ENCODE peak calls at places on chromosomes 12 and 14, in ten cellular contexts. T is GM12878, E is HCT116, U is transverse colon, Z is suprapubic skin, V is sigmoid colon, W is upper lobe of left lung, F is Panc1, M is spleen, A is K562. C is an unnamed sample. For H3K4me1, the result is how much of the 10 kb centered on the place peaks cover.

GRCh38 chr12:24743891-24744793 is 204.8 kb downstream of the BCAT1 start:
- DNase-seq in U (no peak), M (no peak), W (no peak), V (no peak), E (no peak), F (no peak), A (peak), Z (no peak), T (no peak), C (no peak)

GRCh38 chr14:68539311-68539737 is 253.5 kb downstream of the ZFP36L1 start:
- DNase-seq in M (no peak), F (no peak), E (no peak), T (no peak), A (no peak), V (no peak), Z (no peak), W (no peak), U (no peak), C (no peak)

GRCh38 chr12:67517181-67517887 is 131.2 kb upstream of the DYRK2 start:
- DNase-seq in Z (no peak), F (no peak), E (peak), V (peak), W (no peak), A (no peak), T (no peak), M (no peak), U (peak), C (peak)

GRCh38 chr14:77426396-77426795 is 3.1 kb upstream of the NOXRED1 start:
- DNase-seq in V (no peak), W (no peak), F (no peak), A (no peak), Z (no peak), E (no peak), U (no peak), M (no peak), T (no peak), C (no peak)

GRCh38 chr12:51127050-51127729 is 43.8 kb upstream of the CSRNP2 start:
- DNase-seq in V (no peak), F (no peak), W (no peak), T (no peak), E (no peak), Z (no peak), M (no peak), A (no peak), U (no peak), C (no peak)

GRCh38 chr12:125113263-125113662 is 48.0 kb downstream of the AACS start:
- DNase-seq in V (no peak), E (no peak), F (no peak), A (no peak), Z (no peak), W (no peak), T (no peak), M (no peak), U (no peak), C (no peak)

GRCh38 chr12:50547742-50548141 is 43.0 kb downstream of the DIP2B start:
- DNase-seq in U (no peak), A (no peak), M (no peak), T (no peak), F (no peak), W (no peak), E (no peak), V (no peak), Z (no peak), C (no peak)

GRCh38 chr12:89351489-89352241 is 636 bp downstream of the DUSP6 start:
- DNase-seq in T (no peak), W (peak), E (no peak), F (no peak), V (peak), Z (peak), M (peak), U (peak), A (no peak), C (peak)

GRCh38 chr14:22508662-22509035 is 80.4 kb downstream of the DAD1 start:
- DNase-seq in F (no peak), U (no peak), Z (no peak), E (no peak), V (no peak), T (no peak), W (no peak), A (no peak), M (no peak), C (no peak)

GRCh38 chr12:77845831-77846230 is 15.1 kb downstream of the NAV3 start:
- DNase-seq in U (no peak), V (no peak), F (no peak), M (no peak), W (no peak), Z (no peak), T (no peak), E (no peak), A (no peak), C (no peak)

GRCh38 chr12:31321565-31322228 is 4.3 kb downstream of the SINHCAF start:
- DNase-seq in W (no peak), A (no peak), U (no peak), M (no peak), F (no peak), T (no peak), V (no peak), Z (no peak), E (no peak), C (no peak)

GRCh38 chr14:22008766-22009165 is 335.1 kb upstream of the OR4E1 start:
- DNase-seq in U (no peak), M (no peak), A (no peak), Z (no peak), V (no peak), W (no peak), T (no peak), E (no peak), F (no peak), C (no peak)

GRCh38 chr12:106682594-106683234 is 91.8 kb upstream of the RIC8B start:
- DNase-seq in T (no peak), F (no peak), A (no peak), M (no peak), Z (no peak), V (no peak), E (peak), W (no peak), U (no peak), C (no peak)

GRCh38 chr14:94598816-94599655 is 13.2 kb upstream of the SERPINA3 start:
- DNase-seq in U (peak), Z (peak), F (no peak), W (peak), T (no peak), M (no peak), E (peak), V (peak), A (no peak), C (peak)

GRCh38 chr14:36675581-36675980 is 13.9 kb downstream of the PAX9 start:
- DNase-seq in E (no peak), A (no peak), F (no peak), U (no peak), M (no peak), T (no peak), V (no peak), W (no peak), Z (no peak), C (no peak)

GRCh38 chr14:89386214-89386886 is 30.7 kb downstream of the FOXN3 start:
- DNase-seq in M (no peak), A (no peak), T (peak), W (no peak), F (no peak), Z (no peak), U (no peak), E (no peak), V (peak), C (no peak)

GRCh38 chr12:7483343-7483742 is 20.2 kb downstream of the CD163 start:
- DNase-seq in M (no peak), V (no peak), W (no peak), F (no peak), Z (no peak), A (no peak), T (no peak), U (no peak), E (no peak), C (no peak)

GRCh38 chr12:16330554-16330953 is 16.9 kb upstream of the MGST1 start:
- DNase-seq in V (no peak), M (no peak), E (no peak), Z (no peak), U (no peak), W (no peak), A (no peak), F (no peak), T (no peak), C (no peak)

GRCh38 chr14:98731286-98731685 is 540.7 kb downstream of the BCL11B start:
- DNase-seq in V (no peak), E (no peak), W (no peak), Z (no peak), A (no peak), U (no peak), M (no peak), T (no peak), F (no peak), C (no peak)

GRCh38 chr12:2922329-2922728 is 31.6 kb downstream of the TULP3 start:
- DNase-seq in T (no peak), Z (no peak), A (no peak), F (no peak), M (no peak), V (no peak), W (no peak), U (no peak), E (no peak), C (no peak)

GRCh38 chr12:1993871-1994371 is 10.3 kb downstream of the DCP1B start:
- DNase-seq in V (no peak), Z (no peak), E (no peak), F (peak), A (no peak), T (no peak), U (peak), M (no peak), W (peak), C (no peak)

GRCh38 chr12:10562306-10562933 is 51.0 kb downstream of the MAGOHB start:
- DNase-seq in E (peak), W (no peak), U (no peak), F (peak), M (no peak), T (no peak), V (no peak), A (peak), Z (no peak), C (peak)

GRCh38 chr14:26549571-26549970 is 48.3 kb downstream of the NOVA1 start:
- DNase-seq in W (no peak), V (no peak), M (no peak), U (no peak), F (no peak), A (no peak), Z (no peak), T (no peak), E (no peak), C (no peak)

GRCh38 chr12:119274636-119275065 is 59.9 kb upstream of the CCDC60 start:
- DNase-seq in E (no peak), F (no peak), V (no peak), A (no peak), Z (no peak), U (no peak), M (no peak), W (no peak), T (no peak), C (no peak)

GRCh38 chr14:68506021-68506644 is 286.7 kb downstream of the ZFP36L1 start:
- DNase-seq in A (no peak), W (no peak), V (peak), U (no peak), Z (peak), T (no peak), E (no peak), F (no peak), M (peak), C (peak)

GRCh38 chr14:59207506-59207933 is 19.1 kb downstream of the DAAM1 start:
- DNase-seq in V (no peak), M (no peak), E (no peak), Z (no peak), U (no peak), F (no peak), A (no peak), T (peak), W (no peak), C (no peak)

GRCh38 chr12:104480826-104481457 is 24.2 kb downstream of the CHST11 start:
- DNase-seq in Z (no peak), E (peak), T (no peak), U (peak), F (no peak), W (peak), A (peak), V (peak), M (peak), C (no peak)

GRCh38 chr12:56158926-56159461 is 835 bp downstream of the MYL6 start:
- DNase-seq in F (no peak), Z (peak), T (no peak), M (peak), V (peak), E (no peak), U (peak), W (peak), A (no peak), C (peak)

GRCh38 chr14:53491256-53491905 is 338.3 kb upstream of the DDHD1 start:
- DNase-seq in E (no peak), U (no peak), T (no peak), W (no peak), M (no peak), F (no peak), Z (no peak), V (no peak), A (no peak), C (no peak)

GRCh38 chr12:99713946-99714520 is 66.5 kb downstream of the GARIN6 start:
- DNase-seq in W (no peak), V (no peak), T (no peak), Z (no peak), E (no peak), A (no peak), U (no peak), M (no peak), F (no peak), C (no peak)

GRCh38 chr14:67514203-67514607 is 18.9 kb upstream of the PLEKHH1 start:
- DNase-seq in M (peak), E (no peak), T (no peak), A (no peak), F (no peak), U (peak), V (no peak), W (no peak), Z (no peak), C (peak)

GRCh38 chr12:116257213-116257612 is 20.3 kb downstream of the MED13L start:
- DNase-seq in W (peak), F (no peak), V (no peak), E (no peak), A (no peak), M (no peak), Z (no peak), T (no peak), U (no peak), C (no peak)

GRCh38 chr12:113134521-113134951 is 1.0 kb downstream of the RASAL1 start:
- DNase-seq in E (no peak), M (peak), T (no peak), U (no peak), V (no peak), F (no peak), W (no peak), A (no peak), Z (no peak), C (no peak)

GRCh38 chr12:103742349-103742784 is 98.7 kb downstream of the NT5DC3 start:
- DNase-seq in T (no peak), E (no peak), F (no peak), M (no peak), W (no peak), U (peak), A (no peak), Z (no peak), V (no peak), C (peak)

GRCh38 chr12:85955127-85955526 is 81.0 kb downstream of the NTS start:
- DNase-seq in U (no peak), E (peak), V (no peak), Z (no peak), M (no peak), W (no peak), T (no peak), F (no peak), A (no peak), C (no peak)

GRCh38 chr12:52395761-52396434 is 10.2 kb downstream of the KRT82 start:
- DNase-seq in M (peak), F (no peak), Z (peak), T (no peak), V (peak), E (peak), U (peak), A (peak), W (no peak), C (no peak)

GRCh38 chr14:74886001-74886400 is 4.3 kb downstream of the DLST start:
- DNase-seq in M (no peak), T (no peak), W (no peak), F (no peak), V (no peak), U (no peak), Z (no peak), A (no peak), E (no peak), C (no peak)

GRCh38 chr14:74891870-74892269 is 10.2 kb downstream of the DLST start:
- DNase-seq in E (no peak), T (no peak), Z (no peak), U (no peak), A (no peak), W (peak), F (no peak), M (no peak), V (no peak), C (no peak)

GRCh38 chr14:74890262-74890661 is 8.5 kb downstream of the DLST start:
- DNase-seq in E (no peak), A (no peak), T (no peak), F (no peak), M (no peak), U (no peak), V (no peak), Z (no peak), W (no peak), C (no peak)

GRCh38 chr14:74892745-74893144 is 11.0 kb downstream of the DLST start:
- DNase-seq in A (no peak), V (no peak), U (no peak), M (no peak), T (no peak), Z (no peak), F (no peak), W (no peak), E (no peak), C (no peak)

GRCh38 chr14:74888164-74889158 is 6.7 kb downstream of the DLST start:
- DNase-seq in V (no peak), M (no peak), U (no peak), A (peak), Z (no peak), W (no peak), F (no peak), E (peak), T (no peak), C (no peak)
- H3K4me1 ChIP-seq in V (under half), M (under half), U (under half), A (under half), Z (half or more), W (under half), F (under half), E (under half), T (under half), C (under half)

DNA sequence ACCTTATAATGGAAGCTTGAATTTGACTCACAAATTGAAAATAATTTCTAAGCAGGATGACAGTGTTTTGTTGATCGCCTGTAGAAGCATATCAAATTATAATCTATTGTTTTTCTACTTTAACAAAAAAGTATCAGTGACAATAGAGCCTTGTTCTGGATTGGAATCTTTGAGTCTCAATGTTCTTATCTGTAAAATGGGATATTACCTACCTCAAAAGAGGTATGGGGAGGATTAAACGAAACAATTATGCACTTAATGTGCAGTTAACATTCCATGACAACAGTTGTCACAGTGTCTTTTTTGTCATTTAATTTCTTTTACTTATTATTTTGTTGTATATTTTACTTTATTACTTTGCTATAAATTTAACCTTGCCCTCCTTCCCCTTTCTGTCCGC is 1.1 kb downstream of the RTRAF start:
- DNase-seq in W (no peak), U (no peak), Z (no peak), V (no peak), A (no peak), E (no peak), M (no peak), T (no peak), F (no peak), C (no peak)
- H3K4me3 ChIP-seq in W (peak), U (peak), Z (peak), V (peak), A (peak), E (peak), M (peak), T (peak), F (peak), C (peak)

GRCh38 chr14:100819453-100819828 is 6.5 kb upstream of the MEG3 start:
- DNase-seq in A (no peak), Z (no peak), M (no peak), E (no peak), W (no peak), F (no peak), T (no peak), V (no peak), U (no peak), C (no peak)

GRCh38 chr14:100819829-100820475 is 6.0 kb upstream of the MEG3 start:
- DNase-seq in W (no peak), V (no peak), E (no peak), M (no peak), U (no peak), Z (no peak), A (no peak), T (no peak), F (no peak), C (no peak)

GRCh38 chr14:100822007-100822406 is 3.9 kb upstream of the MEG3 start:
- DNase-seq in M (no peak), E (no peak), T (no peak), Z (no peak), W (no peak), U (no peak), V (no peak), A (no peak), F (no peak), C (peak)

GRCh38 chr14:100822921-100823320 is 3.0 kb upstream of the MEG3 start:
- DNase-seq in M (no peak), V (no peak), A (no peak), Z (no peak), W (no peak), E (no peak), F (no peak), T (no peak), U (no peak), C (peak)

DNA sequence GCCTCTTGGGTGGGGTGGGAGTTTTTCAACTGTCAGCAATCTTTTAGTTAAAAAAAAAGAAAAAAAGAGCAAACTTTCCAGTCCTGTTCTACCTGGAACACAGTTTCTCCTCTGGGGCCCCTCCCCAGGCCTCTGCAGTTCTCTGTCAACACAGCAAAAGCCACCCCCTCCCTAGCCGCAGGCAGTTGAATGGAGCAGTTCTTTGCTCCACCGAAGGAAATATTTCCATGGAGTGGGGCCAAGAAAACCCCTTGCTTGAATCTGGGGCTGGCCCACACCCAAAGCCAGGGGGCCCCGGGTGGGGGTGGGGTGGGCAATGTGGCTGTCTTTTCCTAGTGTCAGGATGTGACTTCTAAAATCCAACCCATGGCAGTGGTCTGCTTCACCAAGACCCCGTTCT is 5.0 kb upstream of the MEG3 start:
- DNase-seq in V (no peak), F (no peak), Z (no peak), W (no peak), E (no peak), U (no peak), T (no peak), A (no peak), M (no peak), C (no peak)
- TF ChIP-seq POLR2AphosphoS5 in V (no peak), F (no peak), Z (no peak), W (no peak), E (no peak), U (no peak), T (no peak), A (no peak), M (no peak), C (no peak)

GRCh38 chr12:4274960-4275868 is 1.7 kb downstream of the CCND2 start:
- DNase-seq in W (no peak), E (no peak), M (peak), A (no peak), Z (no peak), F (no peak), T (no peak), V (no peak), U (no peak), C (no peak)
- H3K4me1 ChIP-seq in W (half or more), E (under half), M (under half), A (under half), Z (half or more), F (under half), T (under half), V (half or more), U (under half), C (under half)

GRCh38 chr12:65313704-65314317 is 35.3 kb downstream of the MSRB3 start:
- DNase-seq in A (no peak), V (no peak), F (no peak), U (no peak), T (no peak), Z (no peak), W (no peak), E (peak), M (no peak), C (no peak)
- H3K4me3 ChIP-seq in A (no peak), V (no peak), F (no peak), U (no peak), T (no peak), Z (no peak), W (no peak), E (no peak), M (no peak), C (no peak)

DNA sequence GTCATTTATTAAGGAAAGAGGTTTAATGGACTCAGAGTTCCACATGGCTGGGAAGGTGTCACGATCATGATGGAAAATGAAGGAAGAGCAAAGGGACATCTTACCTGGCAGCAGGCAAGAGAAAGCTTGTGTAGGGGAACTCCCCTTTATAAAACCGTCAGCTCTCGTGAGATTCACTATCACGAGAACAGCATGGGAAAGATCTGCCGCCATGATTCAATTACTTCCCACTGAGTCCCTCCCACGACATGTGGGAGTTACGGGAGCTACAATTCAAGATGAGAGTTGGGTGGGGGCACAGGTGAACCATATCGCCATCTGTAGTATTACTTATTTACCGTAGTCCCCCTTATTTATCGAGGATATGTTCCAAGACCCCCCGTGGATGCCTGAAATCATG is 12.2 kb upstream of the PGF start:
- DNase-seq in T (no peak), U (no peak), A (no peak), M (no peak), E (no peak), Z (no peak), W (no peak), F (no peak), V (no peak), C (no peak)
- TF ChIP-seq POLR2AphosphoS5 in T (no peak), U (no peak), A (no peak), M (no peak), E (no peak), Z (no peak), W (no peak), F (no peak), V (no peak), C (no peak)

C was measured in prostate gland.